ENCODE peak calls at places on chromosome 4, in nine cellular contexts. G is upper lobe of right lung, Z is sigmoid colon, J is lower lobe of right lung, I is stomach, S is breast epithelium, X is cardiac muscle cell, L is uterus, K is tibial nerve. U is an unnamed sample.

GRCh38 chr4:41611881-41612871 is 74.2 kb downstream of the LIMCH1 start:
- DNase-seq in G (no peak), Z (peak; percentile 79), J (no peak), I (peak; percentile 42), S (no peak), X (peak; percentile 63), L (no peak), K (peak; percentile 37), U (peak; percentile 67)

GRCh38 chr4:80202784-80203553 is 5.7 kb downstream of the PRDM8 start:
- DNase-seq in G (peak; percentile 68), Z (peak; percentile 72), J (peak; percentile 59), I (no peak), S (no peak), X (peak; percentile 55), L (peak; percentile 35), K (no peak), U (peak; percentile 81)

GRCh38 chr4:99458911-99459447 is 23.8 kb upstream of the ADH7 start:
- DNase-seq in G (no peak), Z (no peak), J (no peak), I (no peak), S (no peak), X (no peak), L (no peak), K (no peak), U (no peak)

GRCh38 chr4:17324431-17324830 is 187.5 kb downstream of the QDPR start:
- DNase-seq in G (no peak), Z (no peak), J (no peak), I (no peak), S (no peak), X (peak; percentile 59), L (peak; percentile 60), K (peak; percentile 58), U (peak; percentile 79)

GRCh38 chr4:24013666-24014422 is 124.0 kb upstream of the PPARGC1A start:
- DNase-seq in G (no peak), Z (no peak), J (no peak), I (no peak), S (no peak), X (no peak), L (no peak), K (no peak), U (no peak)

GRCh38 chr4:139934786-139935330 is 219.1 kb downstream of the MAML3 start:
- DNase-seq in G (no peak), Z (no peak), J (no peak), I (no peak), S (no peak), X (no peak), L (no peak), K (no peak), U (no peak)

GRCh38 chr4:151921371-151921770 is 160.6 kb upstream of the GATB start:
- DNase-seq in G (no peak), Z (no peak), J (no peak), I (no peak), S (no peak), X (no peak), L (no peak), K (no peak), U (no peak)

GRCh38 chr4:106852416-106852815 is 183.7 kb downstream of the DKK2 start:
- DNase-seq in G (no peak), Z (no peak), J (no peak), I (no peak), S (no peak), X (no peak), L (no peak), K (no peak), U (no peak)

GRCh38 chr4:6730603-6731300 is 14.8 kb downstream of the BLOC1S4 start:
- DNase-seq in G (no peak), Z (no peak), J (no peak), I (no peak), S (no peak), X (no peak), L (no peak), K (no peak), U (no peak)
- H3K4me1 ChIP-seq in G (peaks cover 11% of the 10 kb centered on the region), Z (peaks cover 20% of the 10 kb centered on the region), J (peaks cover 14% of the 10 kb centered on the region), I (peaks cover 25% of the 10 kb centered on the region), S (peaks cover 10% of the 10 kb centered on the region), X (no peaks in the 10 kb centered on the region), L (peaks cover 8% of the 10 kb centered on the region), K (no peaks in the 10 kb centered on the region), U (no peaks in the 10 kb centered on the region)

DNA sequence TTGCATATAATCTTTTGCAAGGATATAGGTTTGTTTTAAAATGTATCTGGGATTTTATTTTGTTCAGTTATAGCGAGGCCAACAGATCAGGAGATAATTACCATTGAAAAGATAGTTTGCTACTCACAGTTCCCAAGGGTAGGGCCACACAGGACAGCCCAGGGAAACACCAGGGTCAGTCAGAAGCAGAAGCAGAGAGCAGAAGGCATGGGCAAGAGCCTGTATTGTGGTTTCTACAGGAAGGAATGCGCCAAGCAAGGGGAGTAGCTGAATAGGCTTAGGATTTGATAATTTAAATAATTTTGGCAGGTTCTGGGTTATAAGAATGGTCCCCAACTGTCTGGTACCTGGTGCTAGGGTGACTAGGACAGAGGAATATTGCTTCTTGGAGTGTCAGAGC is 61.6 kb downstream of the SYNPO2 start:
- DNase-seq in G (no peak), Z (no peak), J (no peak), I (no peak), S (no peak), X (no peak), L (no peak), K (no peak), U (no peak)
- TF ChIP-seq CTCF in G (no peak), Z (no peak), J (no peak), I (no peak), S (no peak), X (no peak), L (no peak), K (no peak), U (peak; percentile 30)

DNA sequence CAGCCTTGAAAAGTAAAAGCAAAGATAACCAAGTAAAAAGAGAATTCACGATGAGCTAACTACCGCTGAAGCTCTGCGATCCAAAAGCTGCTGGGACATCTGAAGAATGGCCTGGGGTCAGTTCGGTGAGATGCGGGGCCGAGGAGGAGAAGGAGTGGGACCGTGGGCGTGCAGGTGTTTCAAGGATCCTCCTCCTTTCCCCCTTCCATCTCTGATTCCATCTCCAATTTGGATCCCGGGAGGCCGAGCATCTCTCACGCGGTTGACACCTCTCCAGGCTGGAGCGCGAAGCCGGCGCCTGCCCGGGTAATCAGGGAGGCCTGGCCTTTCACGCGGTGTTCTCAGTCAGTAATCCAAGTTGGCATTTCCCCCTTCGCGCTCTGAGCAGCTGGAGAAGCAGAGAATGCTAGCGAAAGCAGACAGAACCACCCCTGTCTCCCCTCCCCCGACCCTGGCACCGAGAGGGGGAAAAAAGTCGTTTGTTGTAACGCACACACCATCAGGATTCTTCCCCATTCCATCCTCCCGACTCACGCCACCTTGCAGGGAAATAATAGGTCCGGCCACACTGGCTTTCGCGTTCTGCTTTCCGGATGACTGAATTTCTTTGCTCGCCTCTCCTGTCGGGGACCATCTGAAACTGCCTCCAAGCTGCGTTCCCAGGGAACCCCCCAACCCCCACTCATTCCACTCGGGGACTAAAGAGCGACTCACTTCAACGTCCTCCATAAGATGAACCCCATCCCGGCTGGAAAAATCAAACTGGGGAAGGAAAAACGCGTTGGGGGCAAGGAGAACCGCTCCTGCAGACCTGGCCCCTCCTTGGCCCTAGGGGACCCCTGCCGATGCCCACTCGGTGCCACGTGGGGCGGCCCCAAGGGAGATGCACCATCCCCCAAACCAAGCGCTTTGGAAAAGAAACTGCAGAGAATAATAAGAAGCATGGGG is 6.5 kb downstream of the NEUROG2 start:
- DNase-seq in G (no peak), Z (no peak), J (no peak), I (no peak), S (no peak), X (no peak), L (no peak), K (no peak), U (peak; percentile 78)
- H3K27me3 ChIP-seq in G (peaks cover 98% of the 10 kb centered on the region), Z (peaks cover 92% of the 10 kb centered on the region), J (peaks cover 93% of the 10 kb centered on the region), I (peaks cover 77% of the 10 kb centered on the region), S (peaks cover 64% of the 10 kb centered on the region), X (peaks cover 100% of the 10 kb centered on the region), L (peaks cover 1% of the 10 kb centered on the region), K (peaks cover 91% of the 10 kb centered on the region), U (peaks cover 100% of the 10 kb centered on the region)

GRCh38 chr4:181578911-181579310 is 664.3 kb upstream of the TENM3 start:
- DNase-seq in G (no peak), Z (no peak), J (no peak), I (no peak), S (no peak), X (no peak), L (no peak), K (no peak), U (no peak)
- H3K4me1 ChIP-seq in G (no peaks in the 10 kb centered on the region), Z (no peaks in the 10 kb centered on the region), J (no peaks in the 10 kb centered on the region), I (no peaks in the 10 kb centered on the region), S (no peaks in the 10 kb centered on the region), X (no peaks in the 10 kb centered on the region), L (no peaks in the 10 kb centered on the region), K (no peaks in the 10 kb centered on the region), U (no peaks in the 10 kb centered on the region)